ENCODE peak calls at places on chromosome 5, in eight cellular contexts. One of them, this sample, is unnamed.
A peak's percentile ranks its signal among the peaks of the same experiment; 100 is the strongest.

GRCh38 chr5:169258372-169259000 is 42.5 kb downstream of the SLIT3 start:
- DNase-seq in PC-3: no peak
- DNase-seq in HEK293T: no peak
- DNase-seq in stimulated activated CD8-positive, alpha-beta memory T cell treated with anti-CD3 and anti-CD28 coated beads, Interleukin-4, amount 100 ng/mL, for 1 hour: no peak
- DNase-seq in right lobe of liver: no peak
- DNase-seq in C1 segment of cervical spinal cord: no peak
- DNase-seq in amygdala: no peak
- DNase-seq in activated CD4-positive, alpha-beta T cell treated with anti-CD3 and anti-CD28 coated beads for 1 hour: no peak
- DNase-seq in this sample: no peak

GRCh38 chr5:66518753-66519152 is 77.4 kb upstream of the MAST4 start:
- DNase-seq in amygdala: no peak
- DNase-seq in activated CD4-positive, alpha-beta T cell treated with anti-CD3 and anti-CD28 coated beads for 1 hour: no peak
- DNase-seq in stimulated activated CD8-positive, alpha-beta memory T cell treated with anti-CD3 and anti-CD28 coated beads, Interleukin-4, amount 100 ng/mL, for 1 hour: no peak
- DNase-seq in PC-3: no peak
- DNase-seq in HEK293T: no peak
- DNase-seq in C1 segment of cervical spinal cord: no peak
- DNase-seq in right lobe of liver: no peak
- DNase-seq in this sample: no peak

GRCh38 chr5:96125335-96125891 is 163.8 kb upstream of the ELL2 start:
- DNase-seq in HEK293T: no peak
- DNase-seq in PC-3: no peak
- DNase-seq in activated CD4-positive, alpha-beta T cell treated with anti-CD3 and anti-CD28 coated beads for 1 hour: no peak
- DNase-seq in amygdala: no peak
- DNase-seq in right lobe of liver: peak; percentile 65
- DNase-seq in stimulated activated CD8-positive, alpha-beta memory T cell treated with anti-CD3 and anti-CD28 coated beads, Interleukin-4, amount 100 ng/mL, for 1 hour: no peak
- DNase-seq in C1 segment of cervical spinal cord: no peak
- DNase-seq in this sample: no peak

GRCh38 chr5:1246711-1247431 is 21.7 kb downstream of the SLC6A18 start:
- DNase-seq in right lobe of liver: peak; percentile 55
- DNase-seq in PC-3: peak; percentile 59
- DNase-seq in amygdala: no peak
- DNase-seq in stimulated activated CD8-positive, alpha-beta memory T cell treated with anti-CD3 and anti-CD28 coated beads, Interleukin-4, amount 100 ng/mL, for 1 hour: no peak
- DNase-seq in activated CD4-positive, alpha-beta T cell treated with anti-CD3 and anti-CD28 coated beads for 1 hour: no peak
- DNase-seq in HEK293T: peak; percentile 65
- DNase-seq in C1 segment of cervical spinal cord: peak; percentile 15
- DNase-seq in this sample: peak; percentile 77

GRCh38 chr5:153748823-153749222 is 258.4 kb downstream of the GRIA1 start:
- DNase-seq in HEK293T: no peak
- DNase-seq in activated CD4-positive, alpha-beta T cell treated with anti-CD3 and anti-CD28 coated beads for 1 hour: no peak
- DNase-seq in amygdala: no peak
- DNase-seq in right lobe of liver: no peak
- DNase-seq in C1 segment of cervical spinal cord: no peak
- DNase-seq in stimulated activated CD8-positive, alpha-beta memory T cell treated with anti-CD3 and anti-CD28 coated beads, Interleukin-4, amount 100 ng/mL, for 1 hour: no peak
- DNase-seq in PC-3: no peak
- DNase-seq in this sample: no peak

GRCh38 chr5:123605822-123606221 is 93.8 kb downstream of the CSNK1G3 start:
- DNase-seq in HEK293T: no peak
- DNase-seq in PC-3: no peak
- DNase-seq in amygdala: no peak
- DNase-seq in stimulated activated CD8-positive, alpha-beta memory T cell treated with anti-CD3 and anti-CD28 coated beads, Interleukin-4, amount 100 ng/mL, for 1 hour: no peak
- DNase-seq in activated CD4-positive, alpha-beta T cell treated with anti-CD3 and anti-CD28 coated beads for 1 hour: no peak
- DNase-seq in C1 segment of cervical spinal cord: no peak
- DNase-seq in right lobe of liver: no peak
- DNase-seq in this sample: no peak

GRCh38 chr5:42604171-42604711 is 152.4 kb upstream of the CCDC152 start:
- DNase-seq in C1 segment of cervical spinal cord: no peak
- DNase-seq in right lobe of liver: no peak
- DNase-seq in stimulated activated CD8-positive, alpha-beta memory T cell treated with anti-CD3 and anti-CD28 coated beads, Interleukin-4, amount 100 ng/mL, for 1 hour: no peak
- DNase-seq in amygdala: no peak
- DNase-seq in PC-3: no peak
- DNase-seq in HEK293T: no peak
- DNase-seq in activated CD4-positive, alpha-beta T cell treated with anti-CD3 and anti-CD28 coated beads for 1 hour: no peak
- DNase-seq in this sample: no peak

GRCh38 chr5:109620651-109621050 is 69.1 kb upstream of the MAN2A1 start:
- DNase-seq in HEK293T: no peak
- DNase-seq in right lobe of liver: no peak
- DNase-seq in C1 segment of cervical spinal cord: no peak
- DNase-seq in stimulated activated CD8-positive, alpha-beta memory T cell treated with anti-CD3 and anti-CD28 coated beads, Interleukin-4, amount 100 ng/mL, for 1 hour: no peak
- DNase-seq in activated CD4-positive, alpha-beta T cell treated with anti-CD3 and anti-CD28 coated beads for 1 hour: no peak
- DNase-seq in PC-3: no peak
- DNase-seq in amygdala: no peak
- DNase-seq in this sample: no peak

This sample was measured in mucosa of descending colon.